ENCODE peak calls at places on chromosome 15, in four cellular contexts. I is esophagus squamous epithelium, W is spleen, U is A549. H is an unnamed sample.
A peak's percentile ranks its signal among the peaks of the same experiment; 100 is the strongest.

GRCh38 chr15:42171795-42172194 is 15.4 kb upstream of the PLA2G4F start:
- DNase-seq in U (no peak), W (no peak), I (no peak), H (no peak)

GRCh38 chr15:35168464-35168863 is 83.4 kb upstream of the NANOGP8 start:
- DNase-seq in I (no peak), W (no peak), U (no peak), H (no peak)

GRCh38 chr15:22942306-22942855 is 37.8 kb downstream of the CYFIP1 start:
- DNase-seq in W (no peak), I (no peak), U (no peak), H (no peak)

GRCh38 chr15:101126618-101127502 is 125.0 kb downstream of the CHSY1 start:
- DNase-seq in W (peak; percentile 70), U (no peak), I (no peak), H (peak; percentile 35)

GRCh38 chr15:57591822-57592367 is at the start of gene MYZAP:
- DNase-seq in U (no peak), I (no peak), W (peak; percentile 86), H (peak; percentile 83)

GRCh38 chr15:29312387-29312786 is 42.8 kb upstream of the NSMCE3 start:
- DNase-seq in U (no peak), I (no peak), W (no peak), H (no peak)

GRCh38 chr15:45307230-45307924 is 55.3 kb downstream of the SLC28A2 start:
- DNase-seq in U (peak; percentile 23), I (no peak), W (no peak), H (no peak)

GRCh38 chr15:69160976-69161877 is 792 bp downstream of the GLCE start:
- DNase-seq in W (peak; percentile 83), U (peak; percentile 48), I (no peak), H (peak; percentile 80)

GRCh38 chr15:55168350-55168974 is 28.3 kb downstream of the RSL24D1 start:
- DNase-seq in I (no peak), W (peak; percentile 75), U (peak; percentile 88), H (no peak)

GRCh38 chr15:37981781-37982180 is 47.3 kb downstream of the TMCO5A start:
- DNase-seq in U (peak; percentile 42), W (no peak), I (no peak), H (no peak)

GRCh38 chr15:68542348-68542747 is 36.4 kb upstream of the CORO2B start:
- DNase-seq in U (no peak), I (no peak), W (no peak), H (no peak)

GRCh38 chr15:58314593-58315216 is 117.1 kb upstream of the LIPC start:
- DNase-seq in I (no peak), W (no peak), U (no peak), H (no peak)

GRCh38 chr15:76190070-76190564 is 121.2 kb downstream of the ETFA start:
- DNase-seq in U (no peak), W (no peak), I (no peak), H (no peak)

GRCh38 chr15:77022646-77023575 is 28.0 kb downstream of the PSTPIP1 start:
- DNase-seq in U (no peak), W (peak; percentile 73), I (no peak), H (no peak)

GRCh38 chr15:93703092-93703785 is 528.1 kb upstream of the MCTP2 start:
- DNase-seq in I (no peak), W (no peak), U (no peak), H (no peak)

GRCh38 chr15:90839187-90840071 is 29.0 kb upstream of the FURIN start:
- DNase-seq in W (peak; percentile 87), U (no peak), I (no peak), H (no peak)

GRCh38 chr15:90232941-90233700 is 620 bp downstream of the CIB1 start:
- DNase-seq in W (peak; percentile 93), I (peak; percentile 29), U (peak; percentile 85), H (peak; percentile 91)

GRCh38 chr15:101530224-101530958 is 40.9 kb upstream of the PCSK6 start:
- DNase-seq in U (peak; percentile 38), W (no peak), I (no peak), H (no peak)

GRCh38 chr15:74308643-74308945 is 58.9 kb downstream of the CYP11A1 start:
- DNase-seq in I (no peak), U (no peak), W (no peak), H (no peak)

GRCh38 chr15:70292511-70292760 is 194.7 kb upstream of the TLE3 start:
- DNase-seq in W (no peak), U (no peak), I (no peak), H (no peak)

GRCh38 chr15:25738171-25738792 is 124.8 kb downstream of the ATP10A start:
- DNase-seq in U (no peak), I (no peak), W (no peak), H (no peak)

GRCh38 chr15:85707519-85708338 is 87.0 kb downstream of the KLHL25 start:
- DNase-seq in U (peak; percentile 30), I (no peak), W (no peak), H (no peak)

GRCh38 chr15:72302955-72303354 is 17.0 kb downstream of the CELF6 start:
- DNase-seq in U (no peak), W (no peak), I (no peak), H (no peak)

GRCh38 chr15:63504979-63505841 is 817 bp downstream of the USP3 start:
- DNase-seq in U (peak; percentile 85), W (peak; percentile 93), I (no peak), H (peak; percentile 87)

GRCh38 chr15:34365836-34366235 is 1.2 kb downstream of the LPCAT4 start:
- DNase-seq in I (no peak), U (no peak), W (no peak), H (no peak)

GRCh38 chr15:59894835-59895234 is 109.3 kb upstream of the FOXB1 start:
- DNase-seq in I (no peak), U (no peak), W (no peak), H (no peak)

GRCh38 chr15:62641782-62642181 is 400.8 kb upstream of the TPM1 start:
- DNase-seq in I (no peak), U (no peak), W (no peak), H (no peak)

GRCh38 chr15:22979069-22979698 is 984 bp downstream of the CYFIP1 start:
- DNase-seq in W (peak; percentile 86), I (no peak), U (peak; percentile 73), H (peak; percentile 90)

GRCh38 chr15:84772467-84772866 is 24.1 kb downstream of the ZNF592 start:
- DNase-seq in I (no peak), U (no peak), W (no peak), H (no peak)

DNA sequence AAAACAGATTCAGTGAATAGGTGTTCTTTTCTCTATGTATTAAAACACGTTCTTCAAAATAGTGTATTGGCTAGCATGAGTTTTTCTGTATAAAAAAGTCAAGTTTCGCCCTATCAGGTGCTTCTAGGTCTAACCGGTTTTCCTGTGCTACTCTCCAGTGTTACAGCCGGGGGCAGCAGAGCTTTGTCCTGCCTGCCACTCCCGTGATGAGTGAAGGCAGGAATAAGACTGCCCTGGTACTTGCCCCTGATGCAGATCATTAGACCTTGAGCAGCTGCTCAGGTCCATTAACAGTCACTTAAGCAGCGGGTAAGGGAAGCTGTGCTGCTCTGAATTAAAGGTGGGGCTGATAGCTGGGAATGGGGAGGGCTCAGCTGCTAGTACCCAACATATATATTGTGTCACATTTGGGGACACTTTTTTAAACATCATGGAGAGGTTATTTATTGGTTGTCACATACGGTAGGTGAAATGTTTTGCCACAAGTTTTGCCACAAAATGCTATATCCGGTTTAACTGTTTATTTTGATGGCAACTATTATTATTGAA is 1.3 kb upstream of the UNC13C start:
- DNase-seq in U (peak; percentile 42), I (no peak), W (no peak), H (peak; percentile 41)
- TF ChIP-seq CTCF in U (peak; percentile 25), I (no peak), W (no peak), H (no peak)

DNA sequence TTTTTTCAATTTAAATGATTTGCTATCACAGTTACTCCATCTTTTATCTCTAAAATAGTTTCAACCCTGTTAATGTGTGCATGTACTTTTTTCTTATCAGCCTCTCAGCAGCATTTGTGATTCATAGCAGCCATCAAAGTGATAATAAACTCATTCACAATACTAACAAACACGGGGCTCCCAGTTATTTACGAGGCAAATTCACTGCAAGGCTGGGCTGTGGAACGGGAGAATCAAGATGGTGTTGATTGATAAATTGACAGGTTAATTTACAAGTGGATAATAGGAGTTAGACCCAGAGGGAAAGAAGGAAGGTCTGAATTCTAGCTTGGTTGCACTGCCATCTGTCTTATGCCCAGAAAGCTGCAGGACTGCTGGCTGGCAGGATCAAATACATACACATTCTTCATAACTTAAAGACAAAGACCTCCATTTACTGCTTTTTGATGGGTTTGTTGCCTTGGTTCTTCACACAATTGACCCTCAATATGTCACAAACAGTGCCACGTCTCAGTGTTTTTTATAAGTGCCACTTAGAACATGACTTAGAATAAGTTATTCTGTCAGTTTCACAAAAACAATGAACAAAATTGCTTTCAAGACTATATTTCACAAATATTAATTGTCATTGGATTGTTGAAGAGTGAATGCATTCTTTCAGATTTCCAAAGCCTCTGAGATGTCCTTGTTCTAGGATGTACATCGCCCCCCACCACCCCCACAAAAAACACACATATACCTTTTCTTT is 562.8 kb downstream of the NR2F2 start:
- DNase-seq in W (no peak), U (peak; percentile 36), I (no peak), H (no peak)
- H3K4me1 ChIP-seq in W (no peaks in the 10 kb centered on the region), U (no peaks in the 10 kb centered on the region), I (peaks cover 7% of the 10 kb centered on the region), H (no peaks in the 10 kb centered on the region)

DNA sequence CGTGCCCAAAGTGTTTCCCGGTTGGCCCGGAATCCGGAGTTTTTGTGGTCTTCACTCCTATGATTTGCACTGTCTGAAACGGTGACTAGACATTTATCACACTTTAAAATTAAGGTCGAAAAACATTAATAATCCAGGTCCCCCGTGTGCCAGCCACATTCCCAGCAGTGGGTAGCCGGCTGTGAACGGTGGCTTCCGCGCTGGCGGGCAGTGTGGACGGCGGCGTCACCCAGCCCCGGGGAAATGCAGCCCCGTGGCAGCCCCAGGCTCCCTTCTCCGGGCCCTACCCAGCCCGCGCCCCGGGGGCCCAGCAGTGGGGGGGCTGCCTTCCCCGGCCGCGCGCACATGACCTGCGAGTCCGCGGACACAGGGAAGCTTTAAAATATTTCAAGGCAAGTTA is 25.3 kb downstream of the GABRA5 start:
- DNase-seq in U (no peak), W (no peak), I (no peak), H (no peak)
- H3K4me3 ChIP-seq in U (no peak overlapping the region), W (peak overlapping the region; percentile 23), I (peak overlapping the region; percentile 18), H (no peak overlapping the region)

GRCh38 chr15:92653366-92653765 is 2.2 kb downstream of the FAM174B start:
- DNase-seq in I (no peak), W (no peak), U (no peak), H (no peak)

GRCh38 chr15:92654662-92655061 is 913 bp downstream of the FAM174B start:
- DNase-seq in W (no peak), I (no peak), U (no peak), H (no peak)

GRCh38 chr15:92655178-92655995 is at the start of gene FAM174B:
- DNase-seq in W (no peak), U (peak; percentile 68), I (no peak), H (no peak)

GRCh38 chr15:92652576-92652966 is 3.0 kb downstream of the FAM174B start:
- DNase-seq in W (no peak), U (no peak), I (no peak), H (no peak)

DNA sequence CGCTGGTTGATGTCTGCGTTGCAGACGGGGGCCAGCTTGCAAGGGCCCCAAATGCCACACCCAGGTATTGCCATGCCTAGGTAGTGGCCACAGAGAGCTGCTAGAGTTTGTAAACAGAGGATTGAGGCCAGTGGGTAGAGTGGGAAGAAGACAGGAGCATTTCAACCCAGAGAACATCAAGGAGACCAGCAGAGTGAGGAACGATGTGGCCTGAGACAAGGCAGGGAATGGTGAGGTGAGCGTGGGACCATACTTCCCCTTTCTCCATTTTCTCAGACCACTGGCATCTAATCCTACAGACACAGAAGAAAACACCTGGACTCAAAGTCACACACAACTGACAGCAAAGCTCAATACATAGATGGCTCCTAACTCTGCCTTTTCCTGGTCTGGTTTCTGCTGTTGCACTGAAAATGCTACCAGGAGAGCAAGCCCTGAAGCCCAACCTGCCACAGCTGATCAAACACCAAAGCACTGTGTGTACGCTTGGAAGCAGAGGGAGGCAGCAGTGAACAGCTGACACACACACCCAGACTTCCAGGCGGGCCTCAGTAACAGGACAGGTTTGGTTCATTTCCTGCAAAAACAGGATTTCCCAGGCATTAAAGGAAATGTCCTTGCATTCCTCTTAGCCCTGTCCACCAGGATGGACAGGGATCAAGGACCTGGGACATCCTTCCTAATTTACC is 1.6 kb downstream of the FAM174B start:
- DNase-seq in W (no peak), I (no peak), U (peak; percentile 55), H (no peak)
- TF ChIP-seq CTCF in W (no peak), I (no peak), U (no peak), H (no peak)

H was measured in kidney.